ENCODE peak calls at places on chromosomes 4 and X, in six cellular contexts. G is SK-N-SH, P is MG63, J is psoas muscle, F is right lobe of liver, H is aorta. L is an unnamed sample.

GRCh38 chr4:119212964-119213606 is 572 bp downstream of the USP53 start:
- DNase-seq in J (peak; percentile 96), H (peak; percentile 96), P (peak; percentile 92), G (peak; percentile 69), F (peak; percentile 85), L (peak; percentile 89)

GRCh38 chrX:95836517-95836916 is 848.1 kb upstream of the DIAPH2 start:
- DNase-seq in P (no peak), G (no peak), J (no peak), H (no peak), F (no peak), L (no peak)

GRCh38 chr4:7045961-7046921 is 3.1 kb downstream of the TADA2B start:
- DNase-seq in G (no peak), P (no peak), F (no peak), J (no peak), H (peak; percentile 68), L (peak; percentile 72)

GRCh38 chr4:187127456-187127855 is 403.8 kb upstream of the FAT1 start:
- DNase-seq in J (no peak), G (no peak), P (no peak), F (no peak), H (no peak), L (no peak)

GRCh38 chr4:136281307-136281706 is 1251.0 kb downstream of the PCDH18 start:
- DNase-seq in F (no peak), P (no peak), J (no peak), G (no peak), H (no peak), L (no peak)

GRCh38 chrX:113920661-113921060 is 663.2 kb upstream of the HTR2C start:
- DNase-seq in J (no peak), F (no peak), G (no peak), P (no peak), H (no peak), L (no peak)

GRCh38 chrX:150887906-150888465 is 10.5 kb downstream of the CD99L2 start:
- DNase-seq in G (no peak), J (no peak), F (no peak), P (no peak), H (no peak), L (peak; percentile 87)

GRCh38 chr4:107733431-107733925 is 13.4 kb upstream of the PAPSS1 start:
- DNase-seq in H (no peak), J (no peak), P (no peak), G (peak; percentile 54), F (no peak), L (no peak)

GRCh38 chr4:87555751-87556619 is 26.8 kb upstream of the SPARCL1 start:
- DNase-seq in H (no peak), J (no peak), F (no peak), G (no peak), P (peak; percentile 81), L (peak; percentile 70)

GRCh38 chrX:133726211-133726630 is 259.2 kb downstream of the GPC3 start:
- DNase-seq in H (no peak), G (no peak), P (peak; percentile 52), J (no peak), F (no peak), L (no peak)

GRCh38 chrX:24498181-24498580 is 33.1 kb downstream of the PDK3 start:
- DNase-seq in F (peak; percentile 28), J (no peak), H (no peak), G (no peak), P (no peak), L (no peak)

GRCh38 chrX:24024819-24025740 is 1.9 kb downstream of the KLHL15 start:
- DNase-seq in P (peak; percentile 91), H (peak; percentile 95), F (peak; percentile 90), J (peak; percentile 93), G (peak; percentile 91), L (peak; percentile 97)

GRCh38 chr4:20395160-20395773 is 143.6 kb downstream of the SLIT2 start:
- DNase-seq in F (peak; percentile 20), J (no peak), P (peak; percentile 11), H (no peak), G (no peak), L (no peak)

GRCh38 chr4:159498371-159499115 is 395.7 kb downstream of the RAPGEF2 start:
- DNase-seq in J (no peak), G (no peak), H (no peak), F (peak; percentile 55), P (no peak), L (no peak)

GRCh38 chr4:81335221-81335912 is 120.3 kb upstream of the PRKG2 start:
- DNase-seq in J (no peak), G (no peak), H (no peak), F (no peak), P (no peak), L (no peak)

GRCh38 chr4:33073811-33074210 is 2353.6 kb downstream of the PCDH7 start:
- DNase-seq in G (no peak), H (no peak), F (no peak), J (no peak), P (no peak), L (no peak)

GRCh38 chr4:80336582-80336981 is 1.1 kb downstream of the CFAP299 start:
- DNase-seq in H (peak; percentile 34), F (no peak), G (peak; percentile 53), J (no peak), P (peak; percentile 6), L (peak; percentile 76)

GRCh38 chr4:120749445-120750151 is 172.9 kb downstream of the PRDM5 start:
- DNase-seq in J (no peak), P (no peak), H (no peak), G (no peak), F (no peak), L (no peak)

GRCh38 chr4:82240410-82240809 is 133.4 kb downstream of the HNRNPD start:
- DNase-seq in P (no peak), H (no peak), F (no peak), G (no peak), J (no peak), L (no peak)

GRCh38 chrX:112832481-112833095 is 8.0 kb downstream of the AMOT start:
- DNase-seq in P (no peak), F (no peak), H (no peak), G (no peak), J (no peak), L (no peak)

GRCh38 chr4:128810331-128810870 is 901 bp downstream of the JADE1 start:
- DNase-seq in H (no peak), P (no peak), G (peak; percentile 58), J (no peak), F (peak; percentile 41), L (peak; percentile 92)

DNA sequence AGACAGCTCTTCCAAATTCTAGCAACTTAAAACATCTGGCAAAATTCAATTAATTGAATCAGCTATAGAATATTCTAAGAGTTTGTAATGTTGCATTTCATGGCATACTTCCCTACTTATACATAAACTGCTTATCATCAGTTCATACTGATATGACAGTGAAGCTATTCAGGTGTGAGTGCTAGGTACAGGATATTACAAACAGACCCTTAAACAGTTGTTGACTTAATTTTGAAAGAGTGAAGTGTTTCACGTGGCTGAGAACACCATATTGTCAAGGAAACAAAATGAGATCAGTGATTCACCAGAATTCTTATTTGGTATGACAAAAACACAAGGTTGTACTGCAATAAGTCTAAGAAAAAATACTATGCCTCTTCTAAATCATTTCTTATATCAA is 27.4 kb downstream of the CENPU start:
- DNase-seq in G (no peak), H (no peak), J (no peak), P (no peak), F (no peak), L (no peak)
- H3K36me3 ChIP-seq in G (peaks cover 21% of the 10 kb centered on the region), H (no peaks in the 10 kb centered on the region), J (no peaks in the 10 kb centered on the region), P (peaks cover 27% of the 10 kb centered on the region), F (no peaks in the 10 kb centered on the region), L (peaks cover 10% of the 10 kb centered on the region)

GRCh38 chrX:14017399-14017798 is 12.3 kb downstream of the GEMIN8 start:
- DNase-seq in F (no peak), J (no peak), P (no peak), G (no peak), H (no peak), L (no peak)

GRCh38 chrX:14026121-14026520 is 3.6 kb downstream of the GEMIN8 start:
- DNase-seq in G (no peak), J (no peak), H (no peak), F (no peak), P (no peak), L (no peak)

GRCh38 chrX:14027031-14027430 is 2.7 kb downstream of the GEMIN8 start:
- DNase-seq in H (no peak), F (no peak), J (peak; percentile 58), P (peak; percentile 30), G (no peak), L (no peak)

GRCh38 chrX:14027511-14028019 is 2.1 kb downstream of the GEMIN8 start:
- DNase-seq in J (no peak), H (no peak), F (no peak), G (no peak), P (no peak), L (peak; percentile 74)

DNA sequence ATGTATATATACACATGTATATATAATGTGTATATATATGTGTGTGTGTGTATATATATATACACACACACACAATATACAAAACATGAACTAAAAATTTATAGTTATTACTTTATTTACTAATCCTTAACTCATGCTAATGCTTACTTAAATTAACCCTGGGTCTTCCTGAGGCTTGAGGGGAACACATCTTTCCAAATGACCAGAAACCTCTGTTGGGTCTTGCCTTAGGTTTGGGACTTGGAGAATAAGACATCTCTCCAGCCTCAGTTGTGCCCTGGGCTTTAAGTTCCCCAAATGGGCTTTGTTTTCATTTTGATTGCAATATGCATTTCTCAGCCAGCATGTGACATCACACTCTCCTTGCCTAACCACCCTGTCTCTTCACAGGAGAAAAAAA is 7.7 kb downstream of the GEMIN8 start:
- DNase-seq in F (no peak), H (no peak), G (no peak), P (no peak), J (no peak), L (no peak)
- H3K36me3 ChIP-seq in F (no peaks in the 10 kb centered on the region), H (peaks cover 3% of the 10 kb centered on the region), G (peaks cover 48% of the 10 kb centered on the region), P (peaks cover 2% of the 10 kb centered on the region), J (peaks cover 31% of the 10 kb centered on the region), L (peaks cover 21% of the 10 kb centered on the region)

GRCh38 chrX:149073464-149073863 is 431.6 kb downstream of the IDS start:
- DNase-seq in J (no peak), G (no peak), P (no peak), F (no peak), H (no peak), L (no peak)
- H3K36me3 ChIP-seq in J (no peaks in the 10 kb centered on the region), G (no peaks in the 10 kb centered on the region), P (no peaks in the 10 kb centered on the region), F (no peaks in the 10 kb centered on the region), H (no peaks in the 10 kb centered on the region), L (no peaks in the 10 kb centered on the region)

DNA sequence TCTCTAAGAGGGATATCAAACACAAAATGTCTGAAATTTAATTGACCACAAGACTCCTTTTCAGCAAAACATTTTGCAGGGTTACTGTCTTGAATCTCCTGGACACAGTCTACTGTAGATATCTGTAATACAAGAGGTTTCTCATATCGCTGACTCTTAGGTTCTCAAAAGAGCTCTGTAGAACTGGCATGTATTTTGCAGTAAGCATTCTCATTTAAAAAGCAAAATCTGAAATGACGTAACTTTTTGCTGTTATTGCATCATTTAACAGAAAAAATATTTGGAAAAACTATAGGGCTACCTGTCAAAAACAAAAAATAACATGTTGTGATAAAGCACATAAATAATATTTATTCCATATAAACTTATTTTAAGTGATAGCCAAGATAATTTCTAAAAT is 114.2 kb downstream of the CDS1 start:
- DNase-seq in F (no peak), P (no peak), J (no peak), G (no peak), H (no peak), L (no peak)
- H3K36me3 ChIP-seq in F (peaks cover 10% of the 10 kb centered on the region), P (peaks cover 10% of the 10 kb centered on the region), J (peaks cover 96% of the 10 kb centered on the region), G (peaks cover 50% of the 10 kb centered on the region), H (peaks cover 11% of the 10 kb centered on the region), L (peaks cover 53% of the 10 kb centered on the region)

DNA sequence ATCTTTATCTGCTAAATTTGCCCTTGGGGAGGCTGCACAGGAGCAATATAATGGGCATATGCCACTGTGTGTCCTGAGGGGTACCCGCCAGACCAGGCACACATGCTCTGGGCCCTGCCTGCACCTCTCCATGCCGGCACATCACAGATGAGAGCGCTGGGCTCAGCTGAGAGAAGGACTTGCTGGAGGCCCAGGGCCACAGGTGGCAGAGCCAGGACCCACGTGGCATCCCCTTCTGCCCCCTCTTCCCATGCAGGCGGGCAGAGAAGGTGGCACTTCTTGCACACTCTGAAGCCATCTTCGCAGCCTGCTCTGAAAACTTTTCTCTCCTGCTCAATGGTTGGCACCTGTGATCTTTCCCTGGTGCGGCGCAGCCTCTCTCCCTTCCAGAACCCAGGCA is 20.1 kb downstream of the CPZ start:
- DNase-seq in F (no peak), G (no peak), H (peak; percentile 46), J (peak; percentile 27), P (no peak), L (no peak)
- H3K36me3 ChIP-seq in F (no peaks in the 10 kb centered on the region), G (no peaks in the 10 kb centered on the region), H (no peaks in the 10 kb centered on the region), J (no peaks in the 10 kb centered on the region), P (no peaks in the 10 kb centered on the region), L (peaks cover 3% of the 10 kb centered on the region)